ENCODE peak calls at places on chromosomes 12 and 14, in eight cellular contexts. I is HepG2, N is body of pancreas, F is ovary, P is tibial nerve, G is HCT116, B is gastrocnemius medialis, Q is IMR-90. V is an unnamed sample.

GRCh38 chr14:72608391-72609204 is 285.3 kb downstream of the DPF3 start:
- DNase-seq in I (no peak), N (no peak), F (no peak), P (no peak), G (peak), B (no peak), Q (peak), V (peak)

GRCh38 chr14:77043984-77044485 is 15.5 kb upstream of the IRF2BPL start:
- DNase-seq in I (no peak), N (no peak), F (no peak), P (no peak), G (no peak), B (no peak), Q (no peak), V (no peak)

GRCh38 chr14:74628418-74628817 is 16.4 kb upstream of the LTBP2 start:
- DNase-seq in I (peak), N (no peak), F (no peak), P (no peak), G (no peak), B (no peak), Q (no peak), V (no peak)

GRCh38 chr12:26791328-26791791 is 41.6 kb downstream of the ITPR2 start:
- DNase-seq in I (no peak), N (no peak), F (no peak), P (no peak), G (no peak), B (no peak), Q (peak), V (no peak)

GRCh38 chr12:21710944-21711343 is 53.3 kb upstream of the LDHB start:
- DNase-seq in I (no peak), N (no peak), F (no peak), P (no peak), G (no peak), B (no peak), Q (no peak), V (no peak)

GRCh38 chr12:108721824-108722223 is 9.5 kb downstream of the CORO1C start:
- DNase-seq in I (no peak), N (no peak), F (no peak), P (no peak), G (no peak), B (no peak), Q (no peak), V (no peak)

GRCh38 chr14:89027097-89027740 is 202.8 kb downstream of the TTC8 start:
- DNase-seq in I (peak), N (peak), F (peak), P (no peak), G (peak), B (no peak), Q (peak), V (peak)

GRCh38 chr14:61461808-61462275 is 140.5 kb downstream of the PRKCH start:
- DNase-seq in I (peak), N (peak), F (no peak), P (no peak), G (peak), B (no peak), Q (peak), V (no peak)

GRCh38 chr14:37278673-37279538 is 81.2 kb downstream of the MIPOL1 start:
- DNase-seq in I (no peak), N (no peak), F (no peak), P (no peak), G (no peak), B (no peak), Q (no peak), V (no peak)

GRCh38 chr14:89493877-89494634 is 77.0 kb upstream of the FOXN3 start:
- DNase-seq in I (peak), N (peak), F (no peak), P (no peak), G (no peak), B (no peak), Q (no peak), V (no peak)

GRCh38 chr14:40368314-40368713 is 936.1 kb upstream of the FBXO33 start:
- DNase-seq in I (no peak), N (no peak), F (no peak), P (no peak), G (no peak), B (no peak), Q (no peak), V (no peak)

GRCh38 chr12:104347374-104348075 is 44.0 kb downstream of the EID3 start:
- DNase-seq in I (no peak), N (no peak), F (no peak), P (no peak), G (no peak), B (peak), Q (peak), V (no peak)

GRCh38 chr12:96401061-96401871 is 1.0 kb upstream of the CDK17 start:
- DNase-seq in I (peak), N (peak), F (peak), P (no peak), G (peak), B (no peak), Q (peak), V (peak)

GRCh38 chr12:45712319-45712718 is 17.2 kb upstream of the ARID2 start:
- DNase-seq in I (no peak), N (no peak), F (no peak), P (no peak), G (no peak), B (no peak), Q (no peak), V (no peak)

GRCh38 chr14:33777651-33778050 is 173.2 kb downstream of the EGLN3 start:
- DNase-seq in I (no peak), N (no peak), F (no peak), P (no peak), G (no peak), B (no peak), Q (no peak), V (no peak)

GRCh38 chr12:29831173-29831572 is 47.4 kb upstream of the TMTC1 start:
- DNase-seq in I (no peak), N (no peak), F (no peak), P (no peak), G (no peak), B (no peak), Q (no peak), V (no peak)

GRCh38 chr14:32460267-32460666 is 131.2 kb downstream of the AKAP6 start:
- DNase-seq in I (no peak), N (no peak), F (no peak), P (no peak), G (no peak), B (no peak), Q (no peak), V (no peak)

GRCh38 chr12:104886418-104887401 is 71.4 kb downstream of the SLC41A2 start:
- DNase-seq in I (no peak), N (no peak), F (no peak), P (no peak), G (peak), B (no peak), Q (peak), V (no peak)

GRCh38 chr14:72518809-72519377 is 375.0 kb downstream of the DPF3 start:
- DNase-seq in I (no peak), N (no peak), F (no peak), P (no peak), G (no peak), B (no peak), Q (no peak), V (no peak)

GRCh38 chr14:72686101-72686500 is 207.8 kb downstream of the DPF3 start:
- DNase-seq in I (no peak), N (no peak), F (no peak), P (no peak), G (no peak), B (no peak), Q (no peak), V (no peak)

GRCh38 chr14:53355581-53356112 is 202.5 kb upstream of the DDHD1 start:
- DNase-seq in I (no peak), N (no peak), F (no peak), P (no peak), G (peak), B (no peak), Q (peak), V (peak)

GRCh38 chr14:90388437-90388836 is 8.4 kb upstream of the CALM1 start:
- DNase-seq in I (no peak), N (peak), F (no peak), P (no peak), G (peak), B (peak), Q (peak), V (peak)

GRCh38 chr12:90013409-90013808 is 304.8 kb upstream of the ATP2B1 start:
- DNase-seq in I (no peak), N (no peak), F (no peak), P (no peak), G (no peak), B (no peak), Q (peak), V (no peak)

GRCh38 chr14:103739466-103739792 is 23.8 kb downstream of the ZFYVE21 start:
- DNase-seq in I (no peak), N (no peak), F (no peak), P (no peak), G (no peak), B (no peak), Q (no peak), V (no peak)

GRCh38 chr14:102316048-102316745 is 3.3 kb upstream of the ZNF839 start:
- DNase-seq in I (peak), N (peak), F (peak), P (no peak), G (no peak), B (no peak), Q (peak), V (no peak)

GRCh38 chr14:92475451-92476187 is 38.0 kb upstream of the RIN3 start:
- DNase-seq in I (peak), N (peak), F (peak), P (peak), G (no peak), B (peak), Q (no peak), V (no peak)

GRCh38 chr12:95470300-95470699 is 3.7 kb upstream of the METAP2 start:
- DNase-seq in I (no peak), N (no peak), F (no peak), P (no peak), G (peak), B (no peak), Q (no peak), V (no peak)

GRCh38 chr14:106657460-106657859 is 1131.1 kb downstream of the TMEM121 start:
- DNase-seq in I (no peak), N (peak), F (no peak), P (no peak), G (no peak), B (no peak), Q (no peak), V (no peak)

GRCh38 chr12:48925218-48925871 is at the start of gene FKBP11:
- DNase-seq in I (no peak), N (peak), F (peak), P (peak), G (no peak), B (no peak), Q (peak), V (no peak)

GRCh38 chr12:26728205-26729050 is 104.6 kb downstream of the ITPR2 start:
- DNase-seq in I (no peak), N (no peak), F (no peak), P (no peak), G (no peak), B (no peak), Q (no peak), V (no peak)

GRCh38 chr14:95871531-95871930 is 5.1 kb upstream of the TUNAR start:
- DNase-seq in I (no peak), N (no peak), F (no peak), P (no peak), G (no peak), B (no peak), Q (no peak), V (no peak)

GRCh38 chr12:20142295-20142694 is 226.0 kb upstream of the PDE3A start:
- DNase-seq in I (no peak), N (no peak), F (no peak), P (no peak), G (no peak), B (no peak), Q (no peak), V (no peak)

GRCh38 chr12:62841841-62842240 is 93.1 kb downstream of the PPM1H start:
- DNase-seq in I (no peak), N (peak), F (no peak), P (no peak), G (no peak), B (no peak), Q (no peak), V (no peak)

GRCh38 chr12:109880938-109881337 is 597 bp upstream of the GLTP start:
- DNase-seq in I (no peak), N (no peak), F (no peak), P (no peak), G (no peak), B (no peak), Q (no peak), V (no peak)

GRCh38 chr12:109880049-109880931 is at the start of gene GLTP:
- DNase-seq in I (peak), N (peak), F (peak), P (peak), G (peak), B (peak), Q (peak), V (peak)

GRCh38 chr12:109878749-109879148 is 1.6 kb downstream of the GLTP start:
- DNase-seq in I (no peak), N (no peak), F (no peak), P (no peak), G (no peak), B (no peak), Q (no peak), V (no peak)

GRCh38 chr12:109878247-109878625 is 2.1 kb downstream of the GLTP start:
- DNase-seq in I (no peak), N (no peak), F (no peak), P (no peak), G (no peak), B (no peak), Q (no peak), V (no peak)

GRCh38 chr12:109879332-109880048 is 851 bp downstream of the GLTP start:
- DNase-seq in I (no peak), N (peak), F (no peak), P (no peak), G (no peak), B (no peak), Q (no peak), V (no peak)
- TF ChIP-seq POLR2A in I (no peak), N (no peak), F (no peak), P (no peak), G (no peak), B (no peak), Q (no peak), V (no peak)

DNA sequence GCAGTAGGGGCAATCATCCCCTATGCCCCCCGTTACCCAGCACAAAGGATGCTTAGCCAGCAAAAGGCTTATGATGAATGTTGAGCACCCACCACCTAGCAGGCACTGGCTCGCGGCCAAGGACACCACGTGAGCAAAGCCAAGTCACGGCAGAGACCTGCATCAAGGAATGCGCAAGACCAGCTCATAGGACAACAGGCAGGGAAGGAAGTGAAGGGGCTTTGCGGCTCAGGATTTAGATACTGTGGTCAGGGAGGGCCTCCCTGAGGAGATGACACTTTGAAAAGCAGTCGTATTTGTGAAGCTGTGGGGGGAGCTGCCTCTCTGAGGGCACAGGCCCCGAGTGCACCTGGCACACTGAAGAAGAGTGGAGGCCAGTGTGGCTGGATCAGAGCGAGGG is 32.8 kb downstream of the SH2B3 start:
- DNase-seq in I (no peak), N (peak), F (no peak), P (no peak), G (no peak), B (no peak), Q (peak), V (no peak)
- TF ChIP-seq POLR2A in I (no peak), N (no peak), F (no peak), P (no peak), G (no peak), B (no peak), Q (no peak), V (no peak)

GRCh38 chr14:105118646-105119409 is 49.7 kb downstream of the JAG2 start:
- DNase-seq in I (no peak), N (peak), F (no peak), P (no peak), G (no peak), B (no peak), Q (no peak), V (no peak)
- TF ChIP-seq POLR2A in I (no peak), N (no peak), F (no peak), P (no peak), G (no peak), B (no peak), Q (no peak), V (no peak)

GRCh38 chr12:54977857-54978256 is 6.7 kb downstream of the TESPA1 start:
- DNase-seq in I (no peak), N (no peak), F (no peak), P (no peak), G (no peak), B (no peak), Q (no peak), V (no peak)
- TF ChIP-seq POLR2A in I (no peak), N (no peak), F (no peak), P (no peak), G (no peak), B (no peak), Q (no peak), V (no peak)

V was measured in H54.